ENCODE peak calls at places on chromosomes 2 and 18, in nine cellular contexts. E, F, T, Z, Y, G, H, Q and N are unnamed samples.

GRCh38 chr18:21300616-21301200 is 58.7 kb downstream of the GREB1L start:
- DNase-seq in G (no peak), Z (peak), H (no peak), E (no peak), Q (no peak), Y (no peak), T (no peak), F (no peak), N (no peak)

GRCh38 chr2:230666885-230667712 is 45.5 kb upstream of the CAB39 start:
- DNase-seq in Y (no peak), G (peak), H (no peak), F (no peak), Q (no peak), E (peak), Z (peak), T (no peak), N (no peak)

GRCh38 chr18:3595282-3596273 is 145.6 kb downstream of the TGIF1 start:
- DNase-seq in E (peak), F (no peak), Z (peak), G (no peak), T (no peak), Q (no peak), H (peak), Y (peak), N (peak)

GRCh38 chr2:78061301-78061700 is 539.1 kb upstream of the LRRTM4 start:
- DNase-seq in T (no peak), H (no peak), Q (no peak), F (no peak), Z (no peak), Y (no peak), G (no peak), E (no peak), N (peak)

GRCh38 chr2:126634273-126634861 is 21.6 kb upstream of the GYPC start:
- DNase-seq in G (no peak), E (no peak), Z (peak), Y (no peak), T (no peak), Q (peak), H (no peak), F (no peak), N (no peak)

GRCh38 chr18:50949185-50949584 is 18.7 kb upstream of the ELAC1 start:
- DNase-seq in F (no peak), Q (no peak), T (no peak), Y (no peak), E (no peak), Z (no peak), G (no peak), H (no peak), N (no peak)

GRCh38 chr2:28567076-28567471 is 71.2 kb downstream of the PLB1 start:
- DNase-seq in T (no peak), E (peak), F (no peak), Y (no peak), Z (no peak), G (no peak), H (no peak), Q (peak), N (peak)

GRCh38 chr2:159292157-159292556 is 5.7 kb upstream of the WDSUB1 start:
- DNase-seq in F (no peak), E (no peak), Y (no peak), Z (no peak), G (no peak), T (no peak), H (no peak), Q (no peak), N (no peak)

GRCh38 chr2:44124502-44124901 is 44.2 kb upstream of the PPM1B start:
- DNase-seq in Z (no peak), G (no peak), F (no peak), T (no peak), E (no peak), Y (no peak), Q (no peak), H (no peak), N (no peak)

GRCh38 chr18:56423626-56424025 is 214.8 kb downstream of the TXNL1 start:
- DNase-seq in G (no peak), Q (no peak), Y (no peak), H (no peak), Z (no peak), F (no peak), T (no peak), E (no peak), N (no peak)

GRCh38 chr2:197893403-197894177 is 89.2 kb downstream of the PLCL1 start:
- DNase-seq in Y (no peak), H (no peak), F (no peak), E (no peak), Q (no peak), Z (no peak), T (no peak), G (no peak), N (no peak)

GRCh38 chr2:222944552-222944951 is 83.7 kb downstream of the ACSL3 start:
- DNase-seq in Y (no peak), T (no peak), Q (no peak), Z (no peak), H (no peak), E (no peak), G (no peak), F (no peak), N (no peak)

GRCh38 chr2:235614900-235615712 is 121.3 kb downstream of the AGAP1 start:
- DNase-seq in H (peak), Z (peak), T (peak), G (no peak), Y (no peak), Q (no peak), F (peak), E (peak), N (peak)

GRCh38 chr2:18117592-18117991 is 239.1 kb downstream of the KCNS3 start:
- DNase-seq in Z (peak), Y (no peak), T (no peak), F (no peak), E (peak), H (no peak), G (no peak), Q (peak), N (no peak)

GRCh38 chr2:42795871-42796301 is 3.5 kb upstream of the HAAO start:
- DNase-seq in Q (no peak), Y (no peak), G (no peak), F (no peak), H (no peak), T (peak), E (no peak), Z (no peak), N (no peak)